ENCODE peak calls at places on chromosomes 13 and 19, in four cellular contexts. One of them, this sample, is unnamed.

GRCh38 chr13:29538625-29538976 is 56.9 kb downstream of the SLC7A1 start:
- DNase-seq in A549: no peak
- DNase-seq in HepG2: no peak
- DNase-seq in H1: no peak
- DNase-seq in this sample: no peak

GRCh38 chr13:51902776-51903175 is 41.0 kb downstream of the CCDC70 start:
- DNase-seq in A549: no peak
- DNase-seq in HepG2: no peak
- DNase-seq in H1: no peak
- DNase-seq in this sample: no peak

GRCh38 chr19:8149261-8150094 is at the start of gene FBN3:
- DNase-seq in A549: no peak
- DNase-seq in HepG2: no peak
- DNase-seq in H1: peak; percentile 80
- DNase-seq in this sample: no peak

GRCh38 chr19:12838893-12839656 is 760 bp downstream of the MAST1 start:
- DNase-seq in A549: no peak
- DNase-seq in HepG2: no peak
- DNase-seq in H1: no peak
- DNase-seq in this sample: no peak

GRCh38 chr19:30880551-30880950 is 468.7 kb downstream of the TSHZ3 start:
- DNase-seq in A549: no peak
- DNase-seq in HepG2: no peak
- DNase-seq in H1: no peak
- DNase-seq in this sample: no peak

GRCh38 chr13:105037064-105037463 is 1498.4 kb downstream of the EFNB2 start:
- DNase-seq in A549: no peak
- DNase-seq in HepG2: no peak
- DNase-seq in H1: no peak
- DNase-seq in this sample: no peak

GRCh38 chr13:50126378-50127016 is 111.3 kb downstream of the KCNRG start:
- DNase-seq in A549: peak; percentile 26
- DNase-seq in HepG2: peak; percentile 27
- DNase-seq in H1: no peak
- DNase-seq in this sample: peak; percentile 58

GRCh38 chr13:37319041-37319443 is 213.6 kb upstream of the CSNK1A1L start:
- DNase-seq in A549: no peak
- DNase-seq in HepG2: no peak
- DNase-seq in H1: no peak
- DNase-seq in this sample: peak; percentile 84

GRCh38 chr19:51147663-51148062 is 5.6 kb downstream of the SIGLEC7 start:
- DNase-seq in A549: no peak
- DNase-seq in HepG2: no peak
- DNase-seq in H1: no peak
- DNase-seq in this sample: no peak

GRCh38 chr13:109678459-109678858 is 107.9 kb downstream of the IRS2 start:
- DNase-seq in A549: no peak
- DNase-seq in HepG2: no peak
- DNase-seq in H1: no peak
- DNase-seq in this sample: no peak

GRCh38 chr13:99702687-99703319 is 201.5 kb downstream of the TM9SF2 start:
- DNase-seq in A549: no peak
- DNase-seq in HepG2: no peak
- DNase-seq in H1: no peak
- DNase-seq in this sample: no peak

GRCh38 chr13:30027569-30028455 is 177.4 kb upstream of the UBL3 start:
- DNase-seq in A549: no peak
- DNase-seq in HepG2: no peak
- DNase-seq in H1: no peak
- DNase-seq in this sample: peak; percentile 59

GRCh38 chr13:42478531-42479156 is 95.3 kb upstream of the TNFSF11 start:
- DNase-seq in A549: peak; percentile 2
- DNase-seq in HepG2: no peak
- DNase-seq in H1: no peak
- DNase-seq in this sample: peak; percentile 7

GRCh38 chr19:38078302-38078930 is 145.6 kb downstream of the DPF1 start:
- DNase-seq in A549: no peak
- DNase-seq in HepG2: no peak
- DNase-seq in H1: no peak
- DNase-seq in this sample: no peak

GRCh38 chr19:34375598-34375997 is 10.6 kb downstream of the GPI start:
- DNase-seq in A549: no peak
- DNase-seq in HepG2: no peak
- DNase-seq in H1: no peak
- DNase-seq in this sample: peak; percentile 6

GRCh38 chr13:112870737-112871287 is 98.2 kb upstream of the MCF2L start:
- DNase-seq in A549: no peak
- DNase-seq in HepG2: no peak
- DNase-seq in H1: no peak
- DNase-seq in this sample: no peak

GRCh38 chr13:50124536-50125305 is 109.5 kb downstream of the KCNRG start:
- DNase-seq in A549: peak; percentile 88
- DNase-seq in HepG2: peak; percentile 33
- DNase-seq in H1: peak; percentile 87
- DNase-seq in this sample: peak; percentile 56

GRCh38 chr13:95494082-95494681 is 58.3 kb upstream of the CLDN10 start:
- DNase-seq in A549: peak; percentile 48
- DNase-seq in HepG2: peak; percentile 55
- DNase-seq in H1: no peak
- DNase-seq in this sample: peak; percentile 62

GRCh38 chr19:40936755-40937154 is 54.3 kb upstream of the CYP2B6 start:
- DNase-seq in A549: no peak
- DNase-seq in HepG2: no peak
- DNase-seq in H1: no peak
- DNase-seq in this sample: no peak
- H3K4me2 ChIP-seq in A549: no peak overlapping the region
- H3K4me2 ChIP-seq in HepG2: no peak overlapping the region
- H3K4me2 ChIP-seq in H1: no peak overlapping the region
- H3K4me2 ChIP-seq in this sample: no peak overlapping the region

GRCh38 chr19:18450934-18451836 is 13.3 kb upstream of the ISYNA1 start:
- DNase-seq in A549: no peak
- DNase-seq in HepG2: peak; percentile 63
- DNase-seq in H1: peak; percentile 100
- DNase-seq in this sample: peak; percentile 64
- TF ChIP-seq CEBPB in A549: no peak
- TF ChIP-seq CEBPB in HepG2: no peak
- TF ChIP-seq CEBPB in H1: no peak
- TF ChIP-seq CEBPB in this sample: no peak

GRCh38 chr19:19486343-19487076 is 28.8 kb downstream of the TSSK6 start:
- DNase-seq in A549: no peak
- DNase-seq in HepG2: no peak
- DNase-seq in H1: no peak
- DNase-seq in this sample: no peak

GRCh38 chr19:19488875-19489690 is 26.3 kb downstream of the TSSK6 start:
- DNase-seq in A549: peak; percentile 38
- DNase-seq in HepG2: peak; percentile 60
- DNase-seq in H1: peak; percentile 87
- DNase-seq in this sample: peak; percentile 96

GRCh38 chr19:19488041-19488874 is 27.1 kb downstream of the TSSK6 start:
- DNase-seq in A549: no peak
- DNase-seq in HepG2: no peak
- DNase-seq in H1: no peak
- DNase-seq in this sample: no peak

GRCh38 chr19:19485998-19486290 is 29.4 kb downstream of the TSSK6 start:
- DNase-seq in A549: no peak
- DNase-seq in HepG2: no peak
- DNase-seq in H1: no peak
- DNase-seq in this sample: no peak

GRCh38 chr19:19487077-19488040 is 28.0 kb downstream of the TSSK6 start:
- DNase-seq in A549: no peak
- DNase-seq in HepG2: no peak
- DNase-seq in H1: no peak
- DNase-seq in this sample: no peak
- H3K4me2 ChIP-seq in A549: no peak overlapping the region
- H3K4me2 ChIP-seq in HepG2: no peak overlapping the region
- H3K4me2 ChIP-seq in H1: no peak overlapping the region
- H3K4me2 ChIP-seq in this sample: no peak overlapping the region

GRCh38 chr13:48412881-48413351 is at the start of gene LPAR6:
- DNase-seq in A549: no peak
- DNase-seq in HepG2: peak; percentile 95
- DNase-seq in H1: no peak
- DNase-seq in this sample: peak; percentile 73
- TF ChIP-seq CEBPB in A549: no peak
- TF ChIP-seq CEBPB in HepG2: no peak
- TF ChIP-seq CEBPB in H1: no peak
- TF ChIP-seq CEBPB in this sample: no peak

GRCh38 chr19:2557093-2557440 is 81.1 kb downstream of the GADD45B start:
- DNase-seq in A549: no peak
- DNase-seq in HepG2: no peak
- DNase-seq in H1: no peak
- DNase-seq in this sample: no peak
- H3K4me2 ChIP-seq in A549: no peak overlapping the region
- H3K4me2 ChIP-seq in HepG2: peak overlapping the region; percentile 68
- H3K4me2 ChIP-seq in H1: no peak overlapping the region
- H3K4me2 ChIP-seq in this sample: no peak overlapping the region

GRCh38 chr19:32935629-32936028 is 36.1 kb downstream of the CEP89 start:
- DNase-seq in A549: no peak
- DNase-seq in HepG2: no peak
- DNase-seq in H1: no peak
- DNase-seq in this sample: no peak
- TF ChIP-seq CEBPB in A549: no peak
- TF ChIP-seq CEBPB in HepG2: no peak
- TF ChIP-seq CEBPB in H1: no peak
- TF ChIP-seq CEBPB in this sample: no peak

DNA sequence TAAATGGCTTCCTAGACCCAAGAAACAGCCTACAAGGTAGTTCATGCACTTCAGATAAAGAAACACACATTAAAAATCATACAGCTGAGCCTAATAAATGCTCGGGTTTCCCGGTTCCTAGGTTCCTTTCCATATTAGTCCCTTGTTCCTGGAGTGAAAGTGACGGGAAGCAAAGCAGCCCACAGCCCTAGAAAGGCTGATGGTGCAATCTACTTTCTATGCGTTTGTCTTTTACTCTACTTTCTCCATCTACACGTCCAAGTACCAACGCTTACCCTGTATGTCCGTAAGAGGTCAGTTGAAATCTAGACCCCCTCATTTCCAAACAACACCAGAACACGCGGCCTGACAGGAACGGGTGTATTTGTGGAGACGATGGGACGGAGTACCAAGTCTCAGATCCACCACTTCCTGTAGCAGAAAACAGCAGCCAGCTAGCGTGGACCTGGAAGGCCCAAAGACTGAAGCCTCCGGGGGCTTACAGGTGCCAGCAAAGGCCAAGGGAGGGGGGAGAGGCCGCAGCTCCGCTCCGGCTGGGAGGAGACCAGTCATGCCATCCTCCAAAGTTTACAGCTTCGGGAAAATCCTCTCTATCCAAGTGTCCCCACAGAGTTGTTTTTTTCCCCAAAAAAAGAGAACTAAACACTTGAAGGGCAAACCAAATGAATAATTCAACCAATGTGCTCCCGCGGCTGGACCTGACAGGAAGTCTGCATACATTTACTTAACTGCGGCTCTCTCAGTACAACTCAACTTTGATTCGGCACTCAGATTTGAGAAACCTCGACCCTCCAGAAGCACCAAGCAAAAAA is 34.1 kb downstream of the STK24 start:
- DNase-seq in A549: no peak
- DNase-seq in HepG2: no peak
- DNase-seq in H1: no peak
- DNase-seq in this sample: no peak
- H3K4me2 ChIP-seq in A549: no peak overlapping the region
- H3K4me2 ChIP-seq in HepG2: no peak overlapping the region
- H3K4me2 ChIP-seq in H1: no peak overlapping the region
- H3K4me2 ChIP-seq in this sample: no peak overlapping the region

DNA sequence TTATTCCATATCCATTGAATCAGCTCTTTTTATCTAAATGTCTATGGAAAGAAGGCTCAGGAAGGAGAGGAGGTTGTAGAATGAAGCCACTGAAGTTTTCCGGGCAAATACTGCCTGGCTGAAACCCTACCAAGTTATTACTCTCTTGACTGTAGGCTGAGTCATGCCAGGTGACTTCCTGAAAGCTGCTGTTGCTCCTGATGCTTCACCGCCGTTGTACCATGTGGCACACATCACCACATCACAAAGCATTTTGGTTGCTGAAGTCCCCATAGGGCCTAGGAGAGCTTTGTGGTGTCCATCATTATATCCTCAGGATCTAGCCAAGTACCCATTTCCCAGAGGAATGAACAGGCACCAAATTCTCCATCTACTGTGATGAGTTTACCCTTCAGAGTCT is 11.1 kb upstream of the TDRD12 start:
- DNase-seq in A549: no peak
- DNase-seq in HepG2: no peak
- DNase-seq in H1: no peak
- DNase-seq in this sample: no peak
- TF ChIP-seq CEBPB in A549: no peak
- TF ChIP-seq CEBPB in HepG2: no peak
- TF ChIP-seq CEBPB in H1: no peak
- TF ChIP-seq CEBPB in this sample: no peak

DNA sequence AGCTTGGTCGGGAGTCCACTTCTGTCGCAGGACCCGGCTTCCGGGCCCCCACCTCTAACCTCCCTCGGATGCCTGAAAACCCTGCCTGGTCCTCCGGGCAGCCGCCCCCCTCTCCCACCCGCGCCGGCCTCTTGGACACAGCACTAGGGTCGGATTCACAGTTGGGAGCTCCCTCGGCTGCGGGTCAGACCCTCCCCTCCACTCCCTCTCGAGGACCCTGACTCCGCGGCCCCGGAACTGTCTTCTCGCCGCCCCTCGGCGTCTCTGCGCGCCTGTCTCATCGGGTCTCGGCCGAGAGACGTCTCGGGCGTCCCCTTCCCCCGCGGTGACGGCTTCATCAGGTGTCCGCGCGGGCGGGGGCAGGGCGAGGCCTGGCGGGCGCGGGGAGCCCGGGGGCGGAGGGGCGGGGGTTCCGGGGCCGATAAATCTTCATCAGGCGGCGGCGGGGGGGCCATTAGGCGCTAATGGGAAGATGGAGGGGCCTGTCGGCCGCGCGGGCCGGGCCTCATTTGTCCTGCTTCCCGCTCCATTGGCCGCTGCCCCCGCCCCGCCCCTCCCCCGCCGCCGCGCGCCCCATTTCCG is 11.7 kb upstream of the ERFL start:
- DNase-seq in A549: peak; percentile 78
- DNase-seq in HepG2: no peak
- DNase-seq in H1: peak; percentile 74
- DNase-seq in this sample: no peak
- H3K4me2 ChIP-seq in A549: peak overlapping the region; percentile 94
- H3K4me2 ChIP-seq in HepG2: peak overlapping the region; percentile 66
- H3K4me2 ChIP-seq in H1: peak overlapping the region; percentile 86
- H3K4me2 ChIP-seq in this sample: peak overlapping the region; percentile 82

This sample was measured in IMR-90.